ENCODE peak calls at places on chromosomes 1 and 21, in six cellular contexts. One of them, this sample, is unnamed. For H3K4me1, the result is how much of the 10 kb centered on the place peaks cover.

GRCh38 chr1:100866041-100866900 is 28.4 kb downstream of the EXTL2 start:
- DNase-seq in CD4-positive, CD25-positive, alpha-beta regulatory T cell: peak
- DNase-seq in neural progenitor cell: peak
- DNase-seq in endodermal cell: no peak
- DNase-seq in ovary: no peak
- DNase-seq in psoas muscle: no peak
- DNase-seq in this sample: no peak

GRCh38 chr1:119010201-119010600 is 22.1 kb upstream of the TBX15 start:
- DNase-seq in CD4-positive, CD25-positive, alpha-beta regulatory T cell: no peak
- DNase-seq in neural progenitor cell: no peak
- DNase-seq in endodermal cell: no peak
- DNase-seq in ovary: no peak
- DNase-seq in psoas muscle: no peak
- DNase-seq in this sample: no peak

GRCh38 chr1:100995196-100995983 is 30.2 kb downstream of the DPH5 start:
- DNase-seq in CD4-positive, CD25-positive, alpha-beta regulatory T cell: peak
- DNase-seq in neural progenitor cell: no peak
- DNase-seq in endodermal cell: no peak
- DNase-seq in ovary: no peak
- DNase-seq in psoas muscle: no peak
- DNase-seq in this sample: no peak

GRCh38 chr1:165844114-165844798 is 16.8 kb downstream of the UCK2 start:
- DNase-seq in CD4-positive, CD25-positive, alpha-beta regulatory T cell: no peak
- DNase-seq in neural progenitor cell: no peak
- DNase-seq in endodermal cell: peak
- DNase-seq in ovary: no peak
- DNase-seq in psoas muscle: no peak
- DNase-seq in this sample: no peak

GRCh38 chr1:44368471-44369151 is 13.6 kb upstream of the ERI3 start:
- DNase-seq in CD4-positive, CD25-positive, alpha-beta regulatory T cell: no peak
- DNase-seq in neural progenitor cell: peak
- DNase-seq in endodermal cell: peak
- DNase-seq in ovary: no peak
- DNase-seq in psoas muscle: no peak
- DNase-seq in this sample: no peak

GRCh38 chr1:227559926-227560325 is 3.4 kb upstream of the ZNF678 start:
- DNase-seq in CD4-positive, CD25-positive, alpha-beta regulatory T cell: no peak
- DNase-seq in neural progenitor cell: no peak
- DNase-seq in endodermal cell: no peak
- DNase-seq in ovary: no peak
- DNase-seq in psoas muscle: no peak
- DNase-seq in this sample: no peak

GRCh38 chr21:39125752-39126485 is 57.3 kb downstream of the PSMG1 start:
- DNase-seq in CD4-positive, CD25-positive, alpha-beta regulatory T cell: no peak
- DNase-seq in neural progenitor cell: peak
- DNase-seq in endodermal cell: peak
- DNase-seq in ovary: peak
- DNase-seq in psoas muscle: peak
- DNase-seq in this sample: peak

GRCh38 chr1:75440274-75440673 is 170.6 kb downstream of the SLC44A5 start:
- DNase-seq in CD4-positive, CD25-positive, alpha-beta regulatory T cell: no peak
- DNase-seq in neural progenitor cell: no peak
- DNase-seq in endodermal cell: no peak
- DNase-seq in ovary: no peak
- DNase-seq in psoas muscle: no peak
- DNase-seq in this sample: no peak

GRCh38 chr21:14285147-14285546 is 69.2 kb downstream of the RBM11 start:
- DNase-seq in CD4-positive, CD25-positive, alpha-beta regulatory T cell: no peak
- DNase-seq in neural progenitor cell: no peak
- DNase-seq in endodermal cell: no peak
- DNase-seq in ovary: no peak
- DNase-seq in psoas muscle: no peak
- DNase-seq in this sample: no peak

GRCh38 chr1:166908942-166909341 is 32.9 kb upstream of the TADA1 start:
- DNase-seq in CD4-positive, CD25-positive, alpha-beta regulatory T cell: no peak
- DNase-seq in neural progenitor cell: no peak
- DNase-seq in endodermal cell: no peak
- DNase-seq in ovary: no peak
- DNase-seq in psoas muscle: no peak
- DNase-seq in this sample: no peak

GRCh38 chr21:30340714-30341573 is 3.5 kb upstream of the KRTAP27-1 start:
- DNase-seq in CD4-positive, CD25-positive, alpha-beta regulatory T cell: peak
- DNase-seq in neural progenitor cell: peak
- DNase-seq in endodermal cell: peak
- DNase-seq in ovary: no peak
- DNase-seq in psoas muscle: no peak
- DNase-seq in this sample: no peak

GRCh38 chr1:34885405-34886247 is 26.1 kb upstream of the SMIM12 start:
- DNase-seq in CD4-positive, CD25-positive, alpha-beta regulatory T cell: no peak
- DNase-seq in neural progenitor cell: peak
- DNase-seq in endodermal cell: peak
- DNase-seq in ovary: peak
- DNase-seq in psoas muscle: peak
- DNase-seq in this sample: no peak

GRCh38 chr1:180527270-180527669 is 24.9 kb upstream of the ACBD6 start:
- DNase-seq in CD4-positive, CD25-positive, alpha-beta regulatory T cell: no peak
- DNase-seq in neural progenitor cell: no peak
- DNase-seq in endodermal cell: no peak
- DNase-seq in ovary: no peak
- DNase-seq in psoas muscle: no peak
- DNase-seq in this sample: no peak

GRCh38 chr21:45615145-45615711 is 28.3 kb upstream of the PCBP3 start:
- DNase-seq in CD4-positive, CD25-positive, alpha-beta regulatory T cell: peak
- DNase-seq in neural progenitor cell: no peak
- DNase-seq in endodermal cell: peak
- DNase-seq in ovary: peak
- DNase-seq in psoas muscle: no peak
- DNase-seq in this sample: peak

GRCh38 chr1:2801535-2802291 is at the start of gene TTC34:
- DNase-seq in CD4-positive, CD25-positive, alpha-beta regulatory T cell: peak
- DNase-seq in neural progenitor cell: no peak
- DNase-seq in endodermal cell: no peak
- DNase-seq in ovary: peak
- DNase-seq in psoas muscle: peak
- DNase-seq in this sample: peak

GRCh38 chr1:52691856-52692255 is 6.3 kb downstream of the COA7 start:
- DNase-seq in CD4-positive, CD25-positive, alpha-beta regulatory T cell: no peak
- DNase-seq in neural progenitor cell: no peak
- DNase-seq in endodermal cell: no peak
- DNase-seq in ovary: no peak
- DNase-seq in psoas muscle: no peak
- DNase-seq in this sample: no peak

GRCh38 chr1:79792212-79792575 is 785.7 kb upstream of the ADGRL4 start:
- DNase-seq in CD4-positive, CD25-positive, alpha-beta regulatory T cell: no peak
- DNase-seq in neural progenitor cell: no peak
- DNase-seq in endodermal cell: no peak
- DNase-seq in ovary: no peak
- DNase-seq in psoas muscle: no peak
- DNase-seq in this sample: no peak

GRCh38 chr1:178806665-178807300 is 64.1 kb downstream of the ANGPTL1 start:
- DNase-seq in CD4-positive, CD25-positive, alpha-beta regulatory T cell: no peak
- DNase-seq in neural progenitor cell: no peak
- DNase-seq in endodermal cell: no peak
- DNase-seq in ovary: no peak
- DNase-seq in psoas muscle: no peak
- DNase-seq in this sample: no peak

GRCh38 chr21:38388684-38389676 is 109.3 kb downstream of the ERG start:
- DNase-seq in CD4-positive, CD25-positive, alpha-beta regulatory T cell: no peak
- DNase-seq in neural progenitor cell: no peak
- DNase-seq in endodermal cell: no peak
- DNase-seq in ovary: no peak
- DNase-seq in psoas muscle: no peak
- DNase-seq in this sample: no peak

GRCh38 chr1:27428316-27429028 is 36.0 kb downstream of the GPR3 start:
- DNase-seq in CD4-positive, CD25-positive, alpha-beta regulatory T cell: no peak
- DNase-seq in neural progenitor cell: no peak
- DNase-seq in endodermal cell: peak
- DNase-seq in ovary: no peak
- DNase-seq in psoas muscle: peak
- DNase-seq in this sample: peak

GRCh38 chr1:89607156-89607555 is 25.8 kb upstream of the LRRC8C start:
- DNase-seq in CD4-positive, CD25-positive, alpha-beta regulatory T cell: peak
- DNase-seq in neural progenitor cell: no peak
- DNase-seq in endodermal cell: no peak
- DNase-seq in ovary: no peak
- DNase-seq in psoas muscle: no peak
- DNase-seq in this sample: no peak

GRCh38 chr1:178536844-178537371 is 24.0 kb downstream of the TEX35 start:
- DNase-seq in CD4-positive, CD25-positive, alpha-beta regulatory T cell: no peak
- DNase-seq in neural progenitor cell: no peak
- DNase-seq in endodermal cell: no peak
- DNase-seq in ovary: peak
- DNase-seq in psoas muscle: peak
- DNase-seq in this sample: peak

GRCh38 chr1:154142358-154142757 is 12.5 kb downstream of the NUP210L start:
- DNase-seq in CD4-positive, CD25-positive, alpha-beta regulatory T cell: no peak
- DNase-seq in neural progenitor cell: no peak
- DNase-seq in endodermal cell: no peak
- DNase-seq in ovary: no peak
- DNase-seq in psoas muscle: no peak
- DNase-seq in this sample: no peak

GRCh38 chr1:24699628-24700027 is 45.6 kb upstream of the CLIC4 start:
- DNase-seq in CD4-positive, CD25-positive, alpha-beta regulatory T cell: no peak
- DNase-seq in neural progenitor cell: no peak
- DNase-seq in endodermal cell: no peak
- DNase-seq in ovary: no peak
- DNase-seq in psoas muscle: no peak
- DNase-seq in this sample: no peak

GRCh38 chr1:218371927-218372672 is 27.0 kb downstream of the TGFB2 start:
- DNase-seq in CD4-positive, CD25-positive, alpha-beta regulatory T cell: no peak
- DNase-seq in neural progenitor cell: no peak
- DNase-seq in endodermal cell: no peak
- DNase-seq in ovary: peak
- DNase-seq in psoas muscle: no peak
- DNase-seq in this sample: peak

GRCh38 chr1:69185378-69185777 is 382.3 kb upstream of the LRRC7 start:
- DNase-seq in CD4-positive, CD25-positive, alpha-beta regulatory T cell: no peak
- DNase-seq in neural progenitor cell: no peak
- DNase-seq in endodermal cell: no peak
- DNase-seq in ovary: no peak
- DNase-seq in psoas muscle: no peak
- DNase-seq in this sample: no peak

GRCh38 chr21:44517175-44517899 is 22.7 kb downstream of the KRTAP10-1 start:
- DNase-seq in CD4-positive, CD25-positive, alpha-beta regulatory T cell: no peak
- DNase-seq in neural progenitor cell: no peak
- DNase-seq in endodermal cell: peak
- DNase-seq in ovary: no peak
- DNase-seq in psoas muscle: peak
- DNase-seq in this sample: no peak

GRCh38 chr1:57017201-57017600 is 51.4 kb upstream of the C8B start:
- DNase-seq in CD4-positive, CD25-positive, alpha-beta regulatory T cell: no peak
- DNase-seq in neural progenitor cell: no peak
- DNase-seq in endodermal cell: no peak
- DNase-seq in ovary: no peak
- DNase-seq in psoas muscle: no peak
- DNase-seq in this sample: no peak

GRCh38 chr1:164561007-164561406 is 2.0 kb downstream of the PBX1 start:
- DNase-seq in CD4-positive, CD25-positive, alpha-beta regulatory T cell: no peak
- DNase-seq in neural progenitor cell: no peak
- DNase-seq in endodermal cell: no peak
- DNase-seq in ovary: no peak
- DNase-seq in psoas muscle: no peak
- DNase-seq in this sample: no peak

DNA sequence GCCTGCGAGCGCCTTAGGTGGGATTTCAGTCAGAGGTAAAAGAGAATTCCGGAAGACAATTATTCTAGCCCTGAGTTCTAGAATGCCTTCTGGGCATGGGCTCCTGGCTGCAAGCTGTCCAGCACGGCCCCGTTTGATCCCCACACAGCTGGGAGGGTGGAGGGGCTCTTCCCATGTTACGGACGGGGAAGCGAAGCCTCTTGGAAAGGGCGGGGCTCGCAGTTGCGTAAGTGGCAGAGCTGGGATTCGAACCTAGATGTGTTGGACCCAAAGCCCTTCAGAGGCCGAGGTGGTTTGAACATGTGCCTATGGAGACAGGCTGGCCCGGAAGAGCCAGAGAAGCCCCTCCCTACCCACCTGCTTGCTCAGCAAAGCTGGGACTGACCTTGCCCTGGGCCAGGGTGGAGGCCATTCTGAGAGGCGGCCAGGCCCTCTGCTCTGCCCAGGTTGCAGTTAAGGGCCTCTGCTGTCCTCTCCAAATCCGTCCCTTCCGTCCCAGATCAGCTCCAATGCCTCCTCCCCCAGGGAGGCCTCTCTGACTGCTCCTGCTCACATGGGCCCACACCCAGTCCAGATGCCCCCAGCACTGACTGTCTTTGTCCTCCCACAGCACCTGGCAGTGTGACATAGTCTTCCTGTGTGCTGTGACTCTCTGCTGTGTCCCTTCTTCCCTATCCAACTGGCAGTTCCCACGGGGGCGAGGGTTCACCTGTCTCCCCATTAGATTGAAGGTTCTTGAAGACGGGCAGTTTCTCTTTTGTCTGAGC is 1.1 kb upstream of the HSPB7 start:
- DNase-seq in CD4-positive, CD25-positive, alpha-beta regulatory T cell: no peak
- DNase-seq in neural progenitor cell: no peak
- DNase-seq in endodermal cell: no peak
- DNase-seq in ovary: peak
- DNase-seq in psoas muscle: peak
- DNase-seq in this sample: no peak
- H3K4me1 ChIP-seq in CD4-positive, CD25-positive, alpha-beta regulatory T cell: under half
- H3K4me1 ChIP-seq in neural progenitor cell: under half
- H3K4me1 ChIP-seq in endodermal cell: under half
- H3K4me1 ChIP-seq in ovary: under half
- H3K4me1 ChIP-seq in psoas muscle: under half
- H3K4me1 ChIP-seq in this sample: under half

DNA sequence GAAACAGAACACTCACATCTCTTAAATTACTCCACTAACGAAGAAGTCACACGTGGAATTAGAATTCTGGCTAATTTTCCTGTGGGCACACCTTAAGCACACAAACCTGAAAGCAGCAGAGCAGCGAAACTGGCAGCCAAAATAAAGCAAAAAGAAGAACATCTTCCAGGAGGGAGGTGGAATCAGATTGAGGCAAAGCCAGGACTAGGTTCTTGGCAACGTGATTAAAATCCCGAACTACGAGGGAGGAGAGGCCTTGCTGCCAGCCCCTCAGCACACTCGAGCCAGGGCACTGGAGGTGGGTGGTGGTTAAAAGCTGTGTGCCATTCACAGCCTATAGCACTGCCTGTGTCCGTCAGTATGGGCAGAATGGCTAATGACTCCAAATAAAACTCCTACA is 58.0 kb downstream of the HIVEP3 start:
- DNase-seq in CD4-positive, CD25-positive, alpha-beta regulatory T cell: no peak
- DNase-seq in neural progenitor cell: no peak
- DNase-seq in endodermal cell: no peak
- DNase-seq in ovary: no peak
- DNase-seq in psoas muscle: no peak
- DNase-seq in this sample: no peak
- H3K4me1 ChIP-seq in CD4-positive, CD25-positive, alpha-beta regulatory T cell: under half
- H3K4me1 ChIP-seq in neural progenitor cell: under half
- H3K4me1 ChIP-seq in endodermal cell: under half
- H3K4me1 ChIP-seq in ovary: under half
- H3K4me1 ChIP-seq in psoas muscle: under half
- H3K4me1 ChIP-seq in this sample: under half

GRCh38 chr1:51638350-51638749 is 21.5 kb downstream of the OSBPL9 start:
- DNase-seq in CD4-positive, CD25-positive, alpha-beta regulatory T cell: no peak
- DNase-seq in neural progenitor cell: no peak
- DNase-seq in endodermal cell: no peak
- DNase-seq in ovary: no peak
- DNase-seq in psoas muscle: no peak
- DNase-seq in this sample: no peak
- H3K4me1 ChIP-seq in CD4-positive, CD25-positive, alpha-beta regulatory T cell: under half
- H3K4me1 ChIP-seq in neural progenitor cell: under half
- H3K4me1 ChIP-seq in endodermal cell: under half
- H3K4me1 ChIP-seq in ovary: under half
- H3K4me1 ChIP-seq in psoas muscle: half or more
- H3K4me1 ChIP-seq in this sample: under half

GRCh38 chr1:939511-940107 is 15.9 kb downstream of the SAMD11 start:
- DNase-seq in CD4-positive, CD25-positive, alpha-beta regulatory T cell: no peak
- DNase-seq in neural progenitor cell: no peak
- DNase-seq in endodermal cell: no peak
- DNase-seq in ovary: peak
- DNase-seq in psoas muscle: no peak
- DNase-seq in this sample: no peak
- H3K4me1 ChIP-seq in CD4-positive, CD25-positive, alpha-beta regulatory T cell: under half
- H3K4me1 ChIP-seq in neural progenitor cell: under half
- H3K4me1 ChIP-seq in endodermal cell: under half
- H3K4me1 ChIP-seq in ovary: under half
- H3K4me1 ChIP-seq in psoas muscle: under half
- H3K4me1 ChIP-seq in this sample: under half

This sample was measured in sigmoid colon.